ENCODE peak calls at places on chromosomes 5 and 9, in four cellular contexts. K, I, G and H are unnamed samples.

GRCh38 chr5:176825957-176826356 is 15.6 kb downstream of the UNC5A start:
- DNase-seq in K (no peak), I (no peak), G (no peak), H (no peak)

GRCh38 chr5:58648846-58649245 is 66.0 kb downstream of the RAB3C start:
- DNase-seq in K (no peak), I (no peak), G (no peak), H (no peak)

GRCh38 chr5:145797336-145797735 is 37.8 kb downstream of the PRELID2 start:
- DNase-seq in K (no peak), I (no peak), G (peak; percentile 66), H (no peak)

GRCh38 chr9:27865031-27865438 is 291.8 kb upstream of the C9orf72 start:
- DNase-seq in K (no peak), I (peak; percentile 0), G (no peak), H (no peak)

GRCh38 chr5:159419567-159419966 is 89.3 kb upstream of the IL12B start:
- DNase-seq in K (no peak), I (no peak), G (no peak), H (no peak)

GRCh38 chr9:136268776-136269175 is 23.2 kb upstream of the QSOX2 start:
- DNase-seq in K (no peak), I (no peak), G (no peak), H (no peak)

GRCh38 chr5:147017191-147017590 is 138.6 kb upstream of the PPP2R2B start:
- DNase-seq in K (no peak), I (no peak), G (no peak), H (no peak)

GRCh38 chr5:95080026-95080425 is 204.9 kb downstream of the MCTP1 start:
- DNase-seq in K (no peak), I (no peak), G (no peak), H (no peak)

GRCh38 chr9:31355159-31355882 is 1029.1 kb upstream of the ACO1 start:
- DNase-seq in K (no peak), I (no peak), G (no peak), H (no peak)

GRCh38 chr9:130959809-130960334 is 20.8 kb upstream of the FIBCD1 start:
- DNase-seq in K (no peak), I (no peak), G (no peak), H (no peak)

GRCh38 chr9:4011062-4011461 is 288.8 kb downstream of the GLIS3 start:
- DNase-seq in K (no peak), I (no peak), G (no peak), H (no peak)

GRCh38 chr5:180126716-180127681 is 55.4 kb upstream of the RNF130 start:
- DNase-seq in K (no peak), I (no peak), G (peak; percentile 4), H (no peak)

GRCh38 chr5:172932313-172933017 is 26.8 kb upstream of the RPL26L1 start:
- DNase-seq in K (peak; percentile 59), I (no peak), G (peak; percentile 75), H (no peak)

GRCh38 chr5:14041528-14042184 is 97.2 kb upstream of the DNAH5 start:
- DNase-seq in K (no peak), I (no peak), G (no peak), H (no peak)

GRCh38 chr9:127121628-127122175 is 733 bp downstream of the ANGPTL2 start:
- DNase-seq in K (no peak), I (no peak), G (peak; percentile 44), H (no peak)

GRCh38 chr5:175448276-175448675 is 4.3 kb upstream of the DRD1 start:
- DNase-seq in K (no peak), I (no peak), G (no peak), H (no peak)

GRCh38 chr9:104412238-104412637 is 91.8 kb upstream of the OR13F1 start:
- DNase-seq in K (no peak), I (no peak), G (no peak), H (no peak)